ENCODE peak calls at places on chromosomes 1 and 21, in seven cellular contexts. T is spleen; R is GM23338; H is SJSA1; D is GM06990; V is CD8-positive, alpha-beta memory T cell; Y is psoas muscle. X is an unnamed sample.

GRCh38 chr1:92476071-92476607 is 10.6 kb downstream of the GFI1 start:
- DNase-seq in R (peak; percentile 37), T (peak; percentile 80), Y (no peak), V (peak; percentile 69), H (no peak), D (peak; percentile 33), X (no peak)

GRCh38 chr1:40583980-40584379 is 52.5 kb downstream of the ZNF684 start:
- DNase-seq in Y (no peak), T (no peak), H (no peak), R (peak; percentile 16), D (no peak), V (no peak), X (no peak)

GRCh38 chr21:17438642-17439041 is 74.2 kb upstream of the CXADR start:
- DNase-seq in D (no peak), R (peak; percentile 72), Y (no peak), T (no peak), V (no peak), H (no peak), X (no peak)

GRCh38 chr1:29317063-29317915 is 81.0 kb downstream of the PTPRU start:
- DNase-seq in H (no peak), T (no peak), R (no peak), V (no peak), D (no peak), Y (no peak), X (no peak)

GRCh38 chr21:44703731-44704635 is 7.0 kb downstream of the KRTAP10-12 start:
- DNase-seq in R (no peak), V (no peak), Y (no peak), H (no peak), T (no peak), D (no peak), X (no peak)

GRCh38 chr1:102550729-102551384 is 554.1 kb upstream of the OLFM3 start:
- DNase-seq in T (no peak), H (peak; percentile 49), V (no peak), Y (no peak), D (no peak), R (peak; percentile 78), X (peak; percentile 58)

GRCh38 chr1:81801834-81802531 is 1.2 kb downstream of the ADGRL2 start:
- DNase-seq in T (no peak), V (no peak), H (no peak), Y (peak; percentile 23), R (peak; percentile 58), D (peak; percentile 29), X (peak; percentile 49)

GRCh38 chr1:23484253-23485001 is 448 bp upstream of the ASAP3 start:
- DNase-seq in Y (peak; percentile 96), T (peak; percentile 95), H (peak; percentile 96), V (peak; percentile 87), R (peak; percentile 96), D (peak; percentile 85), X (peak; percentile 97)

GRCh38 chr1:65948609-65949229 is 156.0 kb downstream of the PDE4B start:
- DNase-seq in D (no peak), V (no peak), R (no peak), T (no peak), H (no peak), Y (no peak), X (peak; percentile 7)

GRCh38 chr1:81982523-81982922 is 181.8 kb downstream of the ADGRL2 start:
- DNase-seq in V (no peak), T (no peak), R (no peak), Y (no peak), H (no peak), D (no peak), X (no peak)

GRCh38 chr1:158095737-158096335 is 84.9 kb upstream of the CD1D start:
- DNase-seq in H (no peak), T (peak; percentile 34), V (peak; percentile 19), Y (no peak), D (no peak), R (peak; percentile 85), X (peak; percentile 14)

GRCh38 chr1:79517425-79518219 is 511.1 kb upstream of the ADGRL4 start:
- DNase-seq in T (no peak), V (no peak), Y (no peak), D (no peak), H (no peak), R (no peak), X (no peak)

GRCh38 chr1:197615693-197616011 is 159.6 kb downstream of the DENND1B start:
- DNase-seq in V (no peak), D (no peak), T (no peak), R (no peak), H (no peak), Y (no peak), X (no peak)

GRCh38 chr1:153203130-153203529 is at the start of gene LELP1:
- DNase-seq in D (no peak), T (no peak), V (no peak), H (no peak), R (no peak), Y (no peak), X (no peak)

GRCh38 chr1:153206631-153207030 is 3.4 kb downstream of the LELP1 start:
- DNase-seq in H (no peak), V (no peak), T (no peak), Y (no peak), D (no peak), R (no peak), X (no peak)

DNA sequence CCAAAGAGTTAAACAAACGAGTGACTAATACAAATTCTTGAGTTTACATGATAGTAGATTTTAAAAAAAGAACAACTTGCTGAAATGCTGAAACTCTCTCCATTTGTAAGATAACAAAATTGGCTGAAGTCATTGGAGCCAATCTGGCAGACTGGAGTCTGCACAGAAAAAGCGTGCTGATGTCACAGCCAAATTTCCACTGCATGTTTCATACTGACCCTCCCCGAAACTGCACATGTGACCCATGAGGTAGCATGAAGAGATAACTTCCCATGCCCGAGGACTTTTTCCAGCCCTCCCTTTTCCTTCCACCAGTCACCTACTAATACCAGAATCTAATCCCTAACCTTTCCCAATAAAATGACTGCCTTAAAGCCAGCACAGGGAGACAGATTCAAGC is 1.2 kb upstream of the LELP1 start:
- DNase-seq in D (no peak), Y (no peak), R (no peak), V (no peak), T (no peak), H (no peak), X (no peak)
- H3K27me3 ChIP-seq in D (peaks cover 4% of the 10 kb centered on the region), Y (peaks cover 3% of the 10 kb centered on the region), R (no peaks in the 10 kb centered on the region), V (no peaks in the 10 kb centered on the region), T (no peaks in the 10 kb centered on the region), H (peaks cover 9% of the 10 kb centered on the region), X (no peaks in the 10 kb centered on the region)

GRCh38 chr1:19456915-19457554 is 28.3 kb downstream of the CAPZB start:
- DNase-seq in R (peak; percentile 67), Y (no peak), D (no peak), T (no peak), V (no peak), H (no peak), X (peak; percentile 41)
- H3K4me3 ChIP-seq in R (no peak overlapping the region), Y (peak overlapping the region; percentile 11), D (no peak overlapping the region), T (no peak overlapping the region), V (peak overlapping the region; percentile 13), H (no peak overlapping the region), X (no peak overlapping the region)

GRCh38 chr1:52506349-52506748 is 46.5 kb downstream of the TUT4 start:
- DNase-seq in T (no peak), H (no peak), Y (no peak), R (no peak), D (no peak), V (no peak), X (no peak)
- H3K36me3 ChIP-seq in T (peaks cover 76% of the 10 kb centered on the region), H (peaks cover 8% of the 10 kb centered on the region), Y (no peaks in the 10 kb centered on the region), R (peaks cover 2% of the 10 kb centered on the region), D (peaks cover 2% of the 10 kb centered on the region), V (no peaks in the 10 kb centered on the region), X (peaks cover 25% of the 10 kb centered on the region)

GRCh38 chr1:219172821-219173220 is 857 bp upstream of the LYPLAL1 start:
- DNase-seq in D (no peak), T (no peak), R (no peak), H (no peak), V (no peak), Y (no peak), X (no peak)
- H3K27me3 ChIP-seq in D (no peaks in the 10 kb centered on the region), T (no peaks in the 10 kb centered on the region), R (no peaks in the 10 kb centered on the region), H (no peaks in the 10 kb centered on the region), V (no peaks in the 10 kb centered on the region), Y (no peaks in the 10 kb centered on the region), X (no peaks in the 10 kb centered on the region)

GRCh38 chr1:9343269-9343668 is 50.6 kb downstream of the SPSB1 start:
- DNase-seq in T (no peak), D (no peak), H (no peak), Y (no peak), V (no peak), R (no peak), X (no peak)

GRCh38 chr1:9341301-9341845 is 48.7 kb downstream of the SPSB1 start:
- DNase-seq in T (no peak), V (no peak), H (no peak), Y (no peak), D (no peak), R (no peak), X (no peak)

GRCh38 chr1:9340172-9340854 is 47.6 kb downstream of the SPSB1 start:
- DNase-seq in V (no peak), T (no peak), H (no peak), Y (no peak), R (no peak), D (no peak), X (no peak)

GRCh38 chr1:9338354-9339250 is 45.9 kb downstream of the SPSB1 start:
- DNase-seq in T (no peak), V (no peak), D (no peak), H (peak; percentile 66), R (no peak), Y (no peak), X (no peak)

DNA sequence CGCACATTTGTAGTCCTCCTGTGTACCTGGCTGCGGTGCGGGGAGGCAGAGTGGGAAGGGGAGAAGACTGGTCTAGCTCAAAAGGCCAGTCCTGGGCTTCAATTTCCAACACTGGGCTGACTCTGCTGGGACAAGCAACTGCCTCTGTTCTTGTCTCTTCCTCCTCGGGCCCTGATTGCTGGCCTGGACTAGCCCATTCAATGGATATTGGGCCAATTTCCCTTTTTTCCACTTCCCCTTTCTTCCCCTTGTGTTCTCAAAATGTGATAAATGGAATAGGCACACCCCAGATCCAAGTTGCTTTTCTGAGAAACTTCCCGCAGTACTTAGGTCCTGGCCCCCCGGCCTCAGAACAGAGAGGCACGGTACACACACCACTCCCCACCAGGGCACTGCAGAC is 48.2 kb downstream of the SPSB1 start:
- DNase-seq in D (no peak), R (no peak), T (no peak), Y (no peak), V (no peak), H (no peak), X (no peak)
- H3K4me3 ChIP-seq in D (no peak overlapping the region), R (no peak overlapping the region), T (no peak overlapping the region), Y (no peak overlapping the region), V (no peak overlapping the region), H (no peak overlapping the region), X (no peak overlapping the region)

GRCh38 chr21:39232926-39233325 is 49.7 kb upstream of the PSMG1 start:
- DNase-seq in D (no peak), R (no peak), V (no peak), Y (no peak), T (no peak), H (no peak), X (no peak)
- H3K36me3 ChIP-seq in D (peaks cover 10% of the 10 kb centered on the region), R (peaks cover 19% of the 10 kb centered on the region), V (peaks cover 22% of the 10 kb centered on the region), Y (no peaks in the 10 kb centered on the region), T (peaks cover 100% of the 10 kb centered on the region), H (peaks cover 56% of the 10 kb centered on the region), X (peaks cover 55% of the 10 kb centered on the region)

GRCh38 chr1:165938844-165939243 is 111.4 kb downstream of the UCK2 start:
- DNase-seq in H (no peak), Y (no peak), V (no peak), T (no peak), R (no peak), D (no peak), X (no peak)
- H3K27me3 ChIP-seq in H (peaks cover 3% of the 10 kb centered on the region), Y (peaks cover 2% of the 10 kb centered on the region), V (no peaks in the 10 kb centered on the region), T (no peaks in the 10 kb centered on the region), R (no peaks in the 10 kb centered on the region), D (no peaks in the 10 kb centered on the region), X (no peaks in the 10 kb centered on the region)

X was measured in SJCRH30.